ENCODE peak calls at places on chromosomes 7 and 10, in ten cellular contexts. One of them, this sample, is unnamed.

GRCh38 chr10:21552638-21553037 is 18.6 kb downstream of the MLLT10 start:
- DNase-seq in H7: no peak
- DNase-seq in cardiac fibroblast: no peak
- DNase-seq in right lobe of liver: no peak
- DNase-seq in BJ: no peak
- DNase-seq in astrocyte of the spinal cord: no peak
- DNase-seq in MM.1S: no peak
- DNase-seq in heart right ventricle: no peak
- DNase-seq in AG09309: no peak
- DNase-seq in bronchial epithelial cell: no peak
- DNase-seq in this sample: no peak

GRCh38 chr10:122099562-122099961 is 110.6 kb downstream of the TACC2 start:
- DNase-seq in H7: no peak
- DNase-seq in cardiac fibroblast: no peak
- DNase-seq in right lobe of liver: no peak
- DNase-seq in BJ: no peak
- DNase-seq in astrocyte of the spinal cord: no peak
- DNase-seq in MM.1S: no peak
- DNase-seq in heart right ventricle: no peak
- DNase-seq in AG09309: no peak
- DNase-seq in bronchial epithelial cell: no peak
- DNase-seq in this sample: no peak

GRCh38 chr10:113226404-113226803 is 276.4 kb downstream of the TCF7L2 start:
- DNase-seq in H7: no peak
- DNase-seq in cardiac fibroblast: no peak
- DNase-seq in right lobe of liver: no peak
- DNase-seq in BJ: no peak
- DNase-seq in astrocyte of the spinal cord: no peak
- DNase-seq in MM.1S: no peak
- DNase-seq in heart right ventricle: no peak
- DNase-seq in AG09309: no peak
- DNase-seq in bronchial epithelial cell: no peak
- DNase-seq in this sample: no peak

GRCh38 chr10:14322531-14322930 is 8.2 kb downstream of the FRMD4A start:
- DNase-seq in H7: no peak
- DNase-seq in cardiac fibroblast: no peak
- DNase-seq in right lobe of liver: no peak
- DNase-seq in BJ: no peak
- DNase-seq in astrocyte of the spinal cord: no peak
- DNase-seq in MM.1S: no peak
- DNase-seq in heart right ventricle: no peak
- DNase-seq in AG09309: no peak
- DNase-seq in bronchial epithelial cell: no peak
- DNase-seq in this sample: no peak

GRCh38 chr7:56115852-56116538 is at the start of gene NUPR2:
- DNase-seq in H7: no peak
- DNase-seq in cardiac fibroblast: no peak
- DNase-seq in right lobe of liver: no peak
- DNase-seq in BJ: no peak
- DNase-seq in astrocyte of the spinal cord: no peak
- DNase-seq in MM.1S: no peak
- DNase-seq in heart right ventricle: no peak
- DNase-seq in AG09309: no peak
- DNase-seq in bronchial epithelial cell: peak
- DNase-seq in this sample: peak

GRCh38 chr7:128207609-128208008 is 33.5 kb upstream of the LEP start:
- DNase-seq in H7: peak
- DNase-seq in cardiac fibroblast: no peak
- DNase-seq in right lobe of liver: no peak
- DNase-seq in BJ: no peak
- DNase-seq in astrocyte of the spinal cord: no peak
- DNase-seq in MM.1S: no peak
- DNase-seq in heart right ventricle: no peak
- DNase-seq in AG09309: no peak
- DNase-seq in bronchial epithelial cell: no peak
- DNase-seq in this sample: no peak

GRCh38 chr7:49852619-49853462 is 79.4 kb downstream of the VWC2 start:
- DNase-seq in H7: peak
- DNase-seq in cardiac fibroblast: peak
- DNase-seq in right lobe of liver: no peak
- DNase-seq in BJ: no peak
- DNase-seq in astrocyte of the spinal cord: peak
- DNase-seq in MM.1S: peak
- DNase-seq in heart right ventricle: peak
- DNase-seq in AG09309: peak
- DNase-seq in bronchial epithelial cell: peak
- DNase-seq in this sample: peak

GRCh38 chr10:15068802-15069201 is 19.8 kb downstream of the ACBD7 start:
- DNase-seq in H7: no peak
- DNase-seq in cardiac fibroblast: peak
- DNase-seq in right lobe of liver: no peak
- DNase-seq in BJ: no peak
- DNase-seq in astrocyte of the spinal cord: peak
- DNase-seq in MM.1S: no peak
- DNase-seq in heart right ventricle: no peak
- DNase-seq in AG09309: peak
- DNase-seq in bronchial epithelial cell: peak
- DNase-seq in this sample: peak

GRCh38 chr10:1274098-1274745 is 218.0 kb downstream of the WDR37 start:
- DNase-seq in H7: peak
- DNase-seq in cardiac fibroblast: no peak
- DNase-seq in right lobe of liver: no peak
- DNase-seq in BJ: no peak
- DNase-seq in astrocyte of the spinal cord: no peak
- DNase-seq in MM.1S: no peak
- DNase-seq in heart right ventricle: no peak
- DNase-seq in AG09309: no peak
- DNase-seq in bronchial epithelial cell: no peak
- DNase-seq in this sample: no peak

GRCh38 chr7:35646289-35647033 is 48.5 kb downstream of the HERPUD2 start:
- DNase-seq in H7: no peak
- DNase-seq in cardiac fibroblast: peak
- DNase-seq in right lobe of liver: no peak
- DNase-seq in BJ: no peak
- DNase-seq in astrocyte of the spinal cord: no peak
- DNase-seq in MM.1S: no peak
- DNase-seq in heart right ventricle: no peak
- DNase-seq in AG09309: no peak
- DNase-seq in bronchial epithelial cell: no peak
- DNase-seq in this sample: no peak

GRCh38 chr10:10911471-10911921 is 106.2 kb upstream of the CELF2 start:
- DNase-seq in H7: peak
- DNase-seq in cardiac fibroblast: peak
- DNase-seq in right lobe of liver: no peak
- DNase-seq in BJ: peak
- DNase-seq in astrocyte of the spinal cord: peak
- DNase-seq in MM.1S: no peak
- DNase-seq in heart right ventricle: peak
- DNase-seq in AG09309: peak
- DNase-seq in bronchial epithelial cell: peak
- DNase-seq in this sample: peak

GRCh38 chr7:103025341-103025740 is 49.3 kb downstream of the FBXL13 start:
- DNase-seq in H7: no peak
- DNase-seq in cardiac fibroblast: no peak
- DNase-seq in right lobe of liver: no peak
- DNase-seq in BJ: no peak
- DNase-seq in astrocyte of the spinal cord: no peak
- DNase-seq in MM.1S: no peak
- DNase-seq in heart right ventricle: no peak
- DNase-seq in AG09309: no peak
- DNase-seq in bronchial epithelial cell: no peak
- DNase-seq in this sample: no peak

GRCh38 chr7:107661081-107661864 is 645 bp downstream of the SLC26A4 start:
- DNase-seq in H7: peak
- DNase-seq in cardiac fibroblast: peak
- DNase-seq in right lobe of liver: peak
- DNase-seq in BJ: no peak
- DNase-seq in astrocyte of the spinal cord: peak
- DNase-seq in MM.1S: no peak
- DNase-seq in heart right ventricle: peak
- DNase-seq in AG09309: no peak
- DNase-seq in bronchial epithelial cell: peak
- DNase-seq in this sample: peak

GRCh38 chr7:107661865-107662379 is 1.3 kb downstream of the SLC26A4 start:
- DNase-seq in H7: peak
- DNase-seq in cardiac fibroblast: no peak
- DNase-seq in right lobe of liver: no peak
- DNase-seq in BJ: no peak
- DNase-seq in astrocyte of the spinal cord: no peak
- DNase-seq in MM.1S: no peak
- DNase-seq in heart right ventricle: no peak
- DNase-seq in AG09309: no peak
- DNase-seq in bronchial epithelial cell: no peak
- DNase-seq in this sample: no peak

GRCh38 chr7:107659666-107660065 is 962 bp upstream of the SLC26A4 start:
- DNase-seq in H7: no peak
- DNase-seq in cardiac fibroblast: peak
- DNase-seq in right lobe of liver: no peak
- DNase-seq in BJ: peak
- DNase-seq in astrocyte of the spinal cord: peak
- DNase-seq in MM.1S: no peak
- DNase-seq in heart right ventricle: no peak
- DNase-seq in AG09309: peak
- DNase-seq in bronchial epithelial cell: peak
- DNase-seq in this sample: peak

GRCh38 chr7:107658467-107658866 is 2.2 kb upstream of the SLC26A4 start:
- DNase-seq in H7: no peak
- DNase-seq in cardiac fibroblast: no peak
- DNase-seq in right lobe of liver: no peak
- DNase-seq in BJ: no peak
- DNase-seq in astrocyte of the spinal cord: no peak
- DNase-seq in MM.1S: no peak
- DNase-seq in heart right ventricle: no peak
- DNase-seq in AG09309: peak
- DNase-seq in bronchial epithelial cell: no peak
- DNase-seq in this sample: no peak

DNA sequence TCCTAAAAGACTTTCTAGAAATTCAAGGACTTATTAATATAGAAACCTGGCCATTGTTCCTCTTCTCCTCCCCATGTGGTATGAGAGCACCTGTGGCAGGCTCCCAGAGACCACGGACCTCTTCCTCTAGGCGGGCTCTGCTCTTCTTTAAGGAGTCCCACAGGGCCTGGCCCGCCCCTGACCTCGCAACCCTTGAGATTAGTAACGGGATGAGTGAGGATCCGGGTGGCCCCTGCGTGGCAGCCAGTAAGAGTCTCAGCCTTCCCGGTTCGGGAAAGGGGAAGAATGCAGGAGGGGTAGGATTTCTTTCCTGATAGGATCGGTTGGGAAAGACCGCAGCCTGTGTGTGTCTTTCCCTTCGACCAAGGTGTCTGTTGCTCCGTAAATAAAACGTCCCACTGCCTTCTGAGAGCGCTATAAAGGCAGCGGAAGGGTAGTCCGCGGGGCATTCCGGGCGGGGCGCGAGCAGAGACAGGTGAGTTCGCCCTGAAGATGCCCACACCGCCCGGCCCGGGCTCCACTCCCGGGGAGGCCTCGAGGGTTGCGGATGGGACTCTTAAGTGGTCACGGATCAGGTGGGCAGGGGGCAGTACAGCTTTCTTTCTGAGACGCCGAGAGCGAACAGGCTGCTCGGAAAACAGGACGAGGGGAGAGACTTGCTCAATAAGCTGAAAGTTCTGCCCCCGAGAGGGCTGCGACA is at the start of gene SLC26A4:
- DNase-seq in H7: peak
- DNase-seq in cardiac fibroblast: no peak
- DNase-seq in right lobe of liver: no peak
- DNase-seq in BJ: no peak
- DNase-seq in astrocyte of the spinal cord: no peak
- DNase-seq in MM.1S: no peak
- DNase-seq in heart right ventricle: no peak
- DNase-seq in AG09309: no peak
- DNase-seq in bronchial epithelial cell: no peak
- DNase-seq in this sample: peak
- H3K4me3 ChIP-seq in H7: peak
- H3K4me3 ChIP-seq in cardiac fibroblast: peak
- H3K4me3 ChIP-seq in right lobe of liver: peak
- H3K4me3 ChIP-seq in BJ: peak
- H3K4me3 ChIP-seq in astrocyte of the spinal cord: peak
- H3K4me3 ChIP-seq in MM.1S: no peak
- H3K4me3 ChIP-seq in heart right ventricle: peak
- H3K4me3 ChIP-seq in AG09309: peak
- H3K4me3 ChIP-seq in bronchial epithelial cell: peak
- H3K4me3 ChIP-seq in this sample: peak

DNA sequence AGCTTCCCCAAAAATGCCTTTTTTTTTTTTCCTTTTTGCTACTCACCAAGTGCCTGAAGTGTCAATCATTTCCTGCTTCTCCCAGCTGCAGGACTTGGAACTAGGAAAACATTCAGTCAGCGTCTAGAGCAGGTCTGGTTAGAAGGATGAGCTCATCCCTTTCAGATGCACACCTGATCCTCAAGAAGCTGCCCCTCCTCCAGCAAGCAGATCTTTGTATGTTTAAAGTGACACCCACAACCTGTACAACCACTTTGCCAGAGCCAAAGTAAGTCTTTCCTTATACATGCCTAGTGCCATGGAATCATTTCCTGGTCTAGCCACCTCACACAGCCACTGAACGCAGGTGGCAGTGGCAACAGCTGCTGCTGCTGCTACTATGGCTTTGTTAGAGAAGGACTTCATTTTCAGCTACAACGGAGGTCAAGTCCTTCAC is 10.4 kb upstream of the USP54 start:
- DNase-seq in H7: peak
- DNase-seq in cardiac fibroblast: no peak
- DNase-seq in right lobe of liver: no peak
- DNase-seq in BJ: no peak
- DNase-seq in astrocyte of the spinal cord: no peak
- DNase-seq in MM.1S: no peak
- DNase-seq in heart right ventricle: no peak
- DNase-seq in AG09309: no peak
- DNase-seq in bronchial epithelial cell: peak
- DNase-seq in this sample: peak
- H3K4me3 ChIP-seq in H7: no peak
- H3K4me3 ChIP-seq in cardiac fibroblast: no peak
- H3K4me3 ChIP-seq in right lobe of liver: no peak
- H3K4me3 ChIP-seq in BJ: no peak
- H3K4me3 ChIP-seq in astrocyte of the spinal cord: no peak
- H3K4me3 ChIP-seq in MM.1S: no peak
- H3K4me3 ChIP-seq in heart right ventricle: no peak
- H3K4me3 ChIP-seq in AG09309: no peak
- H3K4me3 ChIP-seq in bronchial epithelial cell: no peak
- H3K4me3 ChIP-seq in this sample: peak

GRCh38 chr7:157309990-157310668 is 26.7 kb upstream of the DNAJB6 start:
- DNase-seq in H7: peak
- DNase-seq in cardiac fibroblast: peak
- DNase-seq in right lobe of liver: no peak
- DNase-seq in BJ: peak
- DNase-seq in astrocyte of the spinal cord: peak
- DNase-seq in MM.1S: no peak
- DNase-seq in heart right ventricle: no peak
- DNase-seq in AG09309: peak
- DNase-seq in bronchial epithelial cell: peak
- DNase-seq in this sample: peak
- H3K4me3 ChIP-seq in H7: no peak
- H3K4me3 ChIP-seq in cardiac fibroblast: peak
- H3K4me3 ChIP-seq in right lobe of liver: no peak
- H3K4me3 ChIP-seq in BJ: no peak
- H3K4me3 ChIP-seq in astrocyte of the spinal cord: no peak
- H3K4me3 ChIP-seq in MM.1S: no peak
- H3K4me3 ChIP-seq in heart right ventricle: no peak
- H3K4me3 ChIP-seq in AG09309: no peak
- H3K4me3 ChIP-seq in bronchial epithelial cell: no peak
- H3K4me3 ChIP-seq in this sample: no peak

GRCh38 chr7:21568762-21569161 is 25.9 kb downstream of the DNAH11 start:
- DNase-seq in H7: peak
- DNase-seq in cardiac fibroblast: no peak
- DNase-seq in right lobe of liver: no peak
- DNase-seq in BJ: no peak
- DNase-seq in astrocyte of the spinal cord: no peak
- DNase-seq in MM.1S: no peak
- DNase-seq in heart right ventricle: no peak
- DNase-seq in AG09309: no peak
- DNase-seq in bronchial epithelial cell: peak
- DNase-seq in this sample: no peak
- H3K4me3 ChIP-seq in H7: no peak
- H3K4me3 ChIP-seq in cardiac fibroblast: no peak
- H3K4me3 ChIP-seq in right lobe of liver: no peak
- H3K4me3 ChIP-seq in BJ: no peak
- H3K4me3 ChIP-seq in astrocyte of the spinal cord: no peak
- H3K4me3 ChIP-seq in MM.1S: no peak
- H3K4me3 ChIP-seq in heart right ventricle: no peak
- H3K4me3 ChIP-seq in AG09309: no peak
- H3K4me3 ChIP-seq in bronchial epithelial cell: no peak
- H3K4me3 ChIP-seq in this sample: no peak

This sample was measured in epithelial cell of esophagus.